ENCODE peak calls at places on chromosomes 7 and 10, in four cellular contexts. C, N, I and V are unnamed samples.

GRCh38 chr7:122212754-122213153 is 68.7 kb upstream of the AASS start:
- DNase-seq in C (no peak), N (no peak), I (no peak), V (no peak)

GRCh38 chr10:114044251-114045070 is 795 bp downstream of the ADRB1 start:
- DNase-seq in C (no peak), N (no peak), I (no peak), V (peak)

GRCh38 chr10:45404087-45404769 is 30.2 kb downstream of the ALOX5 start:
- DNase-seq in C (no peak), N (no peak), I (no peak), V (no peak)

GRCh38 chr7:77216233-77216632 is 16.6 kb upstream of the FGL2 start:
- DNase-seq in C (no peak), N (no peak), I (no peak), V (no peak)

GRCh38 chr7:132646064-132646463 is 69.8 kb upstream of the PLXNA4 start:
- DNase-seq in C (no peak), N (no peak), I (no peak), V (no peak)

GRCh38 chr10:17811466-17811865 is 2.3 kb downstream of the MRC1 start:
- DNase-seq in C (no peak), N (no peak), I (no peak), V (no peak)

GRCh38 chr7:144074374-144074773 is 4.8 kb downstream of the OR2A25 start:
- DNase-seq in C (no peak), N (no peak), I (no peak), V (no peak)

GRCh38 chr7:19677201-19677600 is 31.6 kb downstream of the POLR1F start:
- DNase-seq in C (no peak), N (no peak), I (no peak), V (no peak)

GRCh38 chr10:53403688-53404087 is 631.1 kb upstream of the MBL2 start:
- DNase-seq in C (no peak), N (no peak), I (no peak), V (no peak)

GRCh38 chr7:104804696-104805095 is 209.3 kb upstream of the KMT2E start:
- DNase-seq in C (no peak), N (no peak), I (no peak), V (no peak)

GRCh38 chr10:19749185-19749729 is 67.0 kb upstream of the PLXDC2 start:
- DNase-seq in C (no peak), N (no peak), I (no peak), V (no peak)

GRCh38 chr10:107442035-107442505 is 277.6 kb upstream of the SORCS1 start:
- DNase-seq in C (no peak), N (no peak), I (no peak), V (no peak)

GRCh38 chr10:79021331-79021907 is 47.3 kb upstream of the ZMIZ1 start:
- DNase-seq in C (no peak), N (no peak), I (no peak), V (no peak)

GRCh38 chr7:66088861-66089838 is 13.5 kb downstream of the ASL start:
- DNase-seq in C (no peak), N (no peak), I (no peak), V (no peak)

GRCh38 chr7:142542938-142543337 is 206.3 kb upstream of the PRSS1 start:
- DNase-seq in C (no peak), N (no peak), I (no peak), V (no peak)

GRCh38 chr7:29811597-29811996 is 5.3 kb downstream of the WIPF3 start:
- DNase-seq in C (no peak), N (no peak), I (no peak), V (no peak)

GRCh38 chr7:111499027-111499426 is 63.3 kb downstream of the IMMP2L start:
- DNase-seq in C (peak), N (peak), I (peak), V (no peak)

GRCh38 chr7:155489862-155490696 is 32.1 kb downstream of the EN2 start:
- DNase-seq in C (no peak), N (no peak), I (no peak), V (no peak)

DNA sequence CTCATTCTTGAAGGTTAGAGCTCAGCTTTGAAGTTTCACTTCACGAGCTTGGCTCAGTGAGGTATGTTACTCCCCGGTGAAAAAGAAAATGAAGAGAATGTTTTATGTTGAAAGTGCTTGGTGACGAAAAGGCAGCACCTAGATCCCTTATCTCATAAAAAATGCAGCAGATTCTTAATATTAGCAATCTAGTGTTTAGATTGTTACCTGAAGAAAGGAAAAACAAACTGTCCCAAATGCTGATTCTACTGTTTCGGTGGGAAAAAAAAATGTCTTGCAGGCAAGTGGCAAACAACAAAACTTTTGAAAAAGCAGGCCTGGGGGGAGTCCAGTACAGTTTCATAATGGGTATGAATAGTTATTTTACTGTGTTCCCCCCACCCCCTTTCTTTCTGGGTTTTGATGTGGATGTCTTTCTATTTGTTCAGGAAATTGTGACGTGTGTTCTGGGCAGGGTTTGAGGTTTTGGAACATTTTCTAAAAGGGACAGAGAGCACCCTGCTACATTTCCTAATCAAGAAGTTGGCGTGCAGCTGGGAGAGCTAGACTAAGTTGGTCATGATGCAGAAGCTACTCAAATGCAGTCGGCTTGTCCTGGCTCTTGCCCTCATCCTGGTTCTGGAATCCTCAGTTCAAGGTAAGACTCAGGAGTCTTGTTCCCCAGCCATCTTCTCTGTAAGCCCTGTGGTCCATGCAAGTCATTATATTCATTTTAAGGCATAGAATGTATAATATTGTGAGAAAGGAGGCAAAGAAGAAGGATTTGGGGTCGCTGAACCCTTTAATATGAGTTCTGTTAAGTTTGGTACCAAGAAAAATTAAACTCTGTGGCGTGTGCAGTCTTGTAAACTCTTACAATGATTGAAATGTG is at the start of gene SRGN:
- DNase-seq in C (peak), N (peak), I (no peak), V (no peak)
- TF ChIP-seq NR3C1 in C (no peak), N (no peak), I (no peak), V (no peak)

GRCh38 chr7:39540320-39540719 is 25.9 kb upstream of the YAE1 start:
- DNase-seq in C (no peak), N (no peak), I (peak), V (no peak)
- TF ChIP-seq JUN in C (no peak), N (no peak), I (no peak), V (no peak)

GRCh38 chr10:124000792-124001201 is 92.6 kb downstream of the CHST15 start:
- DNase-seq in C (no peak), N (no peak), I (no peak), V (no peak)

GRCh38 chr10:124003070-124003419 is 90.4 kb downstream of the CHST15 start:
- DNase-seq in C (no peak), N (no peak), I (no peak), V (no peak)

GRCh38 chr10:124002391-124003069 is 90.9 kb downstream of the CHST15 start:
- DNase-seq in C (no peak), N (no peak), I (no peak), V (no peak)

GRCh38 chr10:123999956-124000615 is 93.3 kb downstream of the CHST15 start:
- DNase-seq in C (no peak), N (no peak), I (no peak), V (no peak)

GRCh38 chr10:124001391-124002260 is 91.8 kb downstream of the CHST15 start:
- DNase-seq in C (no peak), N (no peak), I (no peak), V (no peak)
- TF ChIP-seq NR3C1 in C (no peak), N (no peak), I (no peak), V (no peak)

GRCh38 chr7:82264752-82265305 is 178.7 kb downstream of the CACNA2D1 start:
- DNase-seq in C (no peak), N (no peak), I (no peak), V (no peak)

GRCh38 chr7:82268632-82269031 is 174.9 kb downstream of the CACNA2D1 start:
- DNase-seq in C (no peak), N (no peak), I (no peak), V (no peak)

GRCh38 chr7:82266081-82266480 is 177.5 kb downstream of the CACNA2D1 start:
- DNase-seq in C (no peak), N (no peak), I (no peak), V (no peak)

DNA sequence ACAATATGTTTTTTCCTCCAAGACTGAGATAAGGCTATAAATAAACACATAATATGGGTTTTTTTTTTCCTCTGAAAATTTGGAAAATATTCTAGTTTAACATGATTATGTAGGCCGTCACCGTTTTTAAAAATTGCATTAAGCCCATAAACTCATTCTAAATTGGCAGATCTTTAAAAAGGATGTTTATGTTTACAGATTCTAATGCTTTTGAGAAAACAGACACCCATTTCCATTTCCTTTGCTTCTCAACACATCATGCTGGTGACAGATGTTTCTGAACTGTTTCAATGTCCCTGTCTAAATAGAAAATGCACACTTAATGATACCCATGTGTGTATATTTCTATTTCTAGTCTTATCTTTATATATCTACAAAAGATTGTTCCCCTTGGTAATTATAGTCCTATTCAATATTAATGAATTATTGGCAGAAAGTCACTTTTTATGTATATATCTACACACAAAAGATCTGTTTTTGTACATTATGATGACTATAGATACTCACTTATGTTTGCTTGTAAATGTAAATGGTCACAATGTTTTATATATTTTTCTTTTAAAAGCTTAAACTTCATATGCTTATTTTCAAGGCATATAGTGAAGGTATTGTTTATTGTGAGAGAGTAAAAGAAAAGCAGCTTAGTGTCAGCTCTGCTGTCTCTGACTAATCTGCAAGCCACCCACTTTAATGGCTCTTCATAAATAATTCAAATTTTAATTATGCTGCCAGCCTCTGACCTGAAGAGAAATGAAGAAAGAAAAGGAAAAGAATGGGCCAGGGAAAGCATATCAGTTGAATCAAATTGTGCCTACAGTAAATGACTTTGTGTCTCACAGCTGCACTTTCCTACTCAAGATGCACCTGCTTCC is 179.5 kb downstream of the CACNA2D1 start:
- DNase-seq in C (no peak), N (no peak), I (no peak), V (no peak)
- TF ChIP-seq JUN in C (no peak), N (no peak), I (no peak), V (no peak)

DNA sequence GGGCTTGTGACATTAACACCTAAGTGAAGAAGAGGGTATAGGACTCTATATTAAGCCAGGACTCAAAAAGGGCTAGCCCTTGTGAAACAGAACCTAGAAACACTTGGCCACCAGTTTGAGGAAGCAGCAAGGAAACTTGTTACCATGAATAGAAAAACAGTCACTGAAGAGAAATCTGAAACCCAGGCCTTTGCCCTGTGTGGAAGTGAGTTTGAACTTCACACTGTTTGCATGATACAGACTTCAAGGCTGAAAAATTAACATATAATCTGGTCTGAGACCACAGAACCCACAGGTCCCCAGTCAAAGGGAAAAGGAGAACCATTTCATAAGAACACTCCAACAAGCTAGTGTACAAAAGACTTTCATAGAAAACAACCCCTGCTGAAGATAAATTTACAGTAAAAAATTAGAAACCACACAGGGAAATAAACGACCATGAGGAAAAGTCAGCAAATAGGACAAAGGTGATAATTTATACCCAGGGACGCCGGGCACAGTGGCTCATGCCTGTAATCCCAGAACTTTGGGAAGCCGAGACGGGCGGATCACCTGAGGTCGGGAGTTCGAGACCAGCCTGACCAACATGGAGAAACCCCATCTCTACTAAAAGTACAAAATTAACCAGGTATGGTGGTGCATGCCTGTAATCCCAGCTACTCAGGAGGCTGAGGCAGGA is 76.1 kb downstream of the SKIDA1 start:
- DNase-seq in C (no peak), N (no peak), I (no peak), V (no peak)
- TF ChIP-seq NR3C1 in C (no peak), N (no peak), I (no peak), V (no peak)

GRCh38 chr7:110168010-110168409 is 922.9 kb upstream of the LRRN3 start:
- DNase-seq in C (no peak), N (no peak), I (no peak), V (no peak)
- TF ChIP-seq JUN in C (no peak), N (no peak), I (no peak), V (no peak)